ENCODE peak calls at places on chromosomes 1 and 21, in four cellular contexts. One of them, this sample, is unnamed.

GRCh38 chr1:184033711-184034167 is 3.8 kb downstream of the COLGALT2 start:
- DNase-seq in fibroblast of mammary gland: peak
- DNase-seq in RWPE2: no peak
- DNase-seq in heart left ventricle: no peak
- DNase-seq in this sample: no peak

GRCh38 chr1:17227358-17227915 is 21.5 kb upstream of the PADI3 start:
- DNase-seq in fibroblast of mammary gland: no peak
- DNase-seq in RWPE2: no peak
- DNase-seq in heart left ventricle: no peak
- DNase-seq in this sample: no peak

GRCh38 chr1:182875889-182876288 is 36.7 kb downstream of the DHX9 start:
- DNase-seq in fibroblast of mammary gland: no peak
- DNase-seq in RWPE2: no peak
- DNase-seq in heart left ventricle: no peak
- DNase-seq in this sample: no peak

GRCh38 chr21:42125571-42126544 is 54.7 kb downstream of the UMODL1 start:
- DNase-seq in fibroblast of mammary gland: peak
- DNase-seq in RWPE2: no peak
- DNase-seq in heart left ventricle: no peak
- DNase-seq in this sample: no peak

GRCh38 chr1:93577536-93578432 is 103.9 kb downstream of the BCAR3 start:
- DNase-seq in fibroblast of mammary gland: no peak
- DNase-seq in RWPE2: no peak
- DNase-seq in heart left ventricle: no peak
- DNase-seq in this sample: no peak

GRCh38 chr1:114248162-114248561 is 94.5 kb upstream of the SYT6 start:
- DNase-seq in fibroblast of mammary gland: no peak
- DNase-seq in RWPE2: no peak
- DNase-seq in heart left ventricle: no peak
- DNase-seq in this sample: no peak

GRCh38 chr1:238960071-238960470 is 426.3 kb upstream of the CHRM3 start:
- DNase-seq in fibroblast of mammary gland: peak
- DNase-seq in RWPE2: peak
- DNase-seq in heart left ventricle: no peak
- DNase-seq in this sample: no peak

GRCh38 chr21:46608672-46609111 is 3.8 kb upstream of the S100B start:
- DNase-seq in fibroblast of mammary gland: no peak
- DNase-seq in RWPE2: no peak
- DNase-seq in heart left ventricle: no peak
- DNase-seq in this sample: no peak

GRCh38 chr1:109181807-109182163 is 31.9 kb upstream of the SARS1 start:
- DNase-seq in fibroblast of mammary gland: no peak
- DNase-seq in RWPE2: no peak
- DNase-seq in heart left ventricle: no peak
- DNase-seq in this sample: no peak

GRCh38 chr1:240084749-240085148 is 6.9 kb upstream of the FMN2 start:
- DNase-seq in fibroblast of mammary gland: no peak
- DNase-seq in RWPE2: no peak
- DNase-seq in heart left ventricle: no peak
- DNase-seq in this sample: no peak

GRCh38 chr1:239353536-239353935 is 32.8 kb upstream of the CHRM3 start:
- DNase-seq in fibroblast of mammary gland: no peak
- DNase-seq in RWPE2: no peak
- DNase-seq in heart left ventricle: no peak
- DNase-seq in this sample: no peak

GRCh38 chr21:44503901-44504399 is 36.0 kb downstream of the KRTAP10-1 start:
- DNase-seq in fibroblast of mammary gland: no peak
- DNase-seq in RWPE2: no peak
- DNase-seq in heart left ventricle: no peak
- DNase-seq in this sample: no peak

GRCh38 chr1:230495021-230495550 is 69.0 kb upstream of the PGBD5 start:
- DNase-seq in fibroblast of mammary gland: no peak
- DNase-seq in RWPE2: no peak
- DNase-seq in heart left ventricle: no peak
- DNase-seq in this sample: no peak

GRCh38 chr1:112465122-112465521 is 43.6 kb upstream of the WNT2B start:
- DNase-seq in fibroblast of mammary gland: peak
- DNase-seq in RWPE2: no peak
- DNase-seq in heart left ventricle: no peak
- DNase-seq in this sample: no peak

GRCh38 chr1:186487163-186487562 is 26.2 kb upstream of the PDC start:
- DNase-seq in fibroblast of mammary gland: no peak
- DNase-seq in RWPE2: no peak
- DNase-seq in heart left ventricle: no peak
- DNase-seq in this sample: no peak

GRCh38 chr1:113654883-113655282 is 104.4 kb downstream of the PHTF1 start:
- DNase-seq in fibroblast of mammary gland: no peak
- DNase-seq in RWPE2: no peak
- DNase-seq in heart left ventricle: no peak
- DNase-seq in this sample: no peak

GRCh38 chr1:8848663-8849386 is 29.7 kb downstream of the ENO1 start:
- DNase-seq in fibroblast of mammary gland: peak
- DNase-seq in RWPE2: peak
- DNase-seq in heart left ventricle: peak
- DNase-seq in this sample: peak

GRCh38 chr1:97334454-97334853 is 586.4 kb downstream of the DPYD start:
- DNase-seq in fibroblast of mammary gland: peak
- DNase-seq in RWPE2: no peak
- DNase-seq in heart left ventricle: no peak
- DNase-seq in this sample: no peak

GRCh38 chr1:97332716-97333115 is 588.1 kb downstream of the DPYD start:
- DNase-seq in fibroblast of mammary gland: peak
- DNase-seq in RWPE2: no peak
- DNase-seq in heart left ventricle: no peak
- DNase-seq in this sample: no peak

DNA sequence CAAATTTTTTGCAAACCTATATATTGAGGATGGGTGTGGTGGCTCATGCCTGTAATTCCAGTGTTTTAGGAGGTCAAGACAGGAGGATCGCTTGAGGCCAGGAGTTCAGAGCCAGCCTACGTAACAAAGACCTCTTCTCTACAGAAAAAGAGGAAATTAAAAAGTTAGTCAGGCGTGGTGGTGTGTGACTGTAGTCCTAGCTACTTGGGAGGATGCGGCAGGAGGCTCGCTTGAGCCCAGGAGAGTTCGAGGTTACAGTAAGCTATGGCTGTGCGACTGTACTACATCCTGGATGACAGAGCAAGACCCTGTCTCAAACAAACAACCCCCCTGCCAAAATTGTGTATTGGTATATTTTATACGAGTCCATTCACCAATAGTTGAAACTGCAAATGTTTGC is 589.7 kb downstream of the DPYD start:
- DNase-seq in fibroblast of mammary gland: no peak
- DNase-seq in RWPE2: no peak
- DNase-seq in heart left ventricle: no peak
- DNase-seq in this sample: no peak
- TF ChIP-seq CTCF in fibroblast of mammary gland: no peak
- TF ChIP-seq CTCF in RWPE2: no peak
- TF ChIP-seq CTCF in heart left ventricle: no peak
- TF ChIP-seq CTCF in this sample: no peak

DNA sequence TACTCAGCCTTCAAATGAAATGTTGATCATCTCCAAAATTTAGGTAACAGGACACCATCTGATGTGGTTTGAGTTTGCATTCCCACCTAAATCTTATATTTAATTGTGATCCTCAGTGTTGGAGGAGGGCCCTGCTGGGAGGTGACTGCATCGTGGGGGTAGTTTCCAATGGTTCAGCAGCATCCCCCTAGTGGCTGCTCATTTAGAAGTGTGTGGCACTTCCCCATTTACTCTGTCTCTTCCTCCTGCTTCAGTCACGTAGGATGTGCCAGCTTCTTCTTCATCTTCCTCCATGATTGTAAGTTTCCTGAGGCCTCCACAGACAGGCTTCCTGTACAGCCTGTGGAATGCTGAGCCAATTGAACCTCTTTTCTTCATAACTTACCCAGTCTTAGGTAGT is 731.2 kb downstream of the USP25 start:
- DNase-seq in fibroblast of mammary gland: no peak
- DNase-seq in RWPE2: no peak
- DNase-seq in heart left ventricle: no peak
- DNase-seq in this sample: no peak
- TF ChIP-seq CTCF in fibroblast of mammary gland: no peak
- TF ChIP-seq CTCF in RWPE2: no peak
- TF ChIP-seq CTCF in heart left ventricle: no peak
- TF ChIP-seq CTCF in this sample: peak

GRCh38 chr1:7346600-7347570 is 424.2 kb upstream of the VAMP3 start:
- DNase-seq in fibroblast of mammary gland: no peak
- DNase-seq in RWPE2: no peak
- DNase-seq in heart left ventricle: no peak
- DNase-seq in this sample: no peak

GRCh38 chr1:7345516-7345915 is 425.6 kb upstream of the VAMP3 start:
- DNase-seq in fibroblast of mammary gland: no peak
- DNase-seq in RWPE2: no peak
- DNase-seq in heart left ventricle: no peak
- DNase-seq in this sample: no peak

GRCh38 chr1:7348073-7348472 is 423.0 kb upstream of the VAMP3 start:
- DNase-seq in fibroblast of mammary gland: no peak
- DNase-seq in RWPE2: no peak
- DNase-seq in heart left ventricle: no peak
- DNase-seq in this sample: no peak

GRCh38 chr1:7343917-7344316 is 427.2 kb upstream of the VAMP3 start:
- DNase-seq in fibroblast of mammary gland: no peak
- DNase-seq in RWPE2: no peak
- DNase-seq in heart left ventricle: no peak
- DNase-seq in this sample: no peak

DNA sequence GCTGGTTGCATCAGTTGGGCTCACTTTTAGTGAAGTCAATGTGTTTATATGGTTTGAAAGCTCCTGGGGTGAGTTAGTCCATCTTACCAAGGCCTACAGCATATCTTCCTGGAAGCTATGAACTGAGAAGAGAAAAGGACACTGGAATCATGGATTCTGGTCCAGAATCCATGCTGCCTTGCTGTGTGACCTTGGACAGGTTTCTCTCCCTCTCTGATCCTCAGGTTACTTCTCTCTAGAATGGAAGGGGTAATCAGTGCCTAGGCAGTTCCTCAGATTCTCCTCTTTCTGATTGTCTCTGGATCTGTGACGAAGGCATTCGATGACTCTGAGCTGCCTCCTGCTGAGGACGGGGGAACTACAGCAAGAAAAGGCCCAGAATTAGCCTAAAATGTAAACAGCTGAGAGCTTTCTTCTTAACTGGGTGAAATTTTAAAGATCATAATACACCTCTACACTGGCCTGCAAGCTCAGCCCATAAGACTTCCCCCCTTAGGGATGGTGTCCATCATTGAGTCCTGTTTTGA is 425.0 kb upstream of the VAMP3 start:
- DNase-seq in fibroblast of mammary gland: no peak
- DNase-seq in RWPE2: no peak
- DNase-seq in heart left ventricle: no peak
- DNase-seq in this sample: no peak
- TF ChIP-seq CTCF in fibroblast of mammary gland: peak
- TF ChIP-seq CTCF in RWPE2: no peak
- TF ChIP-seq CTCF in heart left ventricle: no peak
- TF ChIP-seq CTCF in this sample: peak

GRCh38 chr1:245156041-245156735 is 1.4 kb downstream of the KIF26B start:
- DNase-seq in fibroblast of mammary gland: peak
- DNase-seq in RWPE2: peak
- DNase-seq in heart left ventricle: peak
- DNase-seq in this sample: peak

GRCh38 chr1:245156736-245157505 is 2.1 kb downstream of the KIF26B start:
- DNase-seq in fibroblast of mammary gland: peak
- DNase-seq in RWPE2: no peak
- DNase-seq in heart left ventricle: no peak
- DNase-seq in this sample: peak

GRCh38 chr1:245154429-245155185 is at the start of gene KIF26B:
- DNase-seq in fibroblast of mammary gland: peak
- DNase-seq in RWPE2: no peak
- DNase-seq in heart left ventricle: peak
- DNase-seq in this sample: peak

GRCh38 chr1:245153645-245154428 is 948 bp upstream of the KIF26B start:
- DNase-seq in fibroblast of mammary gland: no peak
- DNase-seq in RWPE2: no peak
- DNase-seq in heart left ventricle: no peak
- DNase-seq in this sample: peak

GRCh38 chr1:245155186-245156040 is 628 bp downstream of the KIF26B start:
- DNase-seq in fibroblast of mammary gland: no peak
- DNase-seq in RWPE2: no peak
- DNase-seq in heart left ventricle: no peak
- DNase-seq in this sample: peak
- TF ChIP-seq CTCF in fibroblast of mammary gland: peak
- TF ChIP-seq CTCF in RWPE2: no peak
- TF ChIP-seq CTCF in heart left ventricle: no peak
- TF ChIP-seq CTCF in this sample: peak

DNA sequence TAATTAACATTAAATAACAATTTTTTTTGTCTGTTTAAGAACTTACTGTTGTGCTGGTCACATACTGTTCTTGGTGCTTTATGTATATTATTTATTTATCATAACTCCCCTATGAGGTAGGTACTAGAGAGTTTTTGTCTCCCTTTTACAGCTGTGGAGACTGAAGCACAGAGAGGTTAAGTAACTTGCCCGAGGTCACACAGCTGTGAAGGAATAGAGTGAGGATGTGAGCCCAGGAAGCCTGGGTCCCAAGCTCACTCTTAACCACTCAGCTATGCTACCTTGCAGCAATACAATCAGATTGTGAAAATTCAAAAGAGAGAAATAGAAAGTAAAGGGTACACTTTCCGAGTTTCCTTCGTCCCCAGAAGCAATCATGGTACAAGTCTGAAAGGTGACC is 35.6 kb upstream of the FHAD1 start:
- DNase-seq in fibroblast of mammary gland: no peak
- DNase-seq in RWPE2: no peak
- DNase-seq in heart left ventricle: no peak
- DNase-seq in this sample: no peak
- TF ChIP-seq CTCF in fibroblast of mammary gland: no peak
- TF ChIP-seq CTCF in RWPE2: no peak
- TF ChIP-seq CTCF in heart left ventricle: no peak
- TF ChIP-seq CTCF in this sample: no peak

GRCh38 chr1:34696230-34696629 is 58.6 kb upstream of the GJB5 start:
- DNase-seq in fibroblast of mammary gland: peak
- DNase-seq in RWPE2: no peak
- DNase-seq in heart left ventricle: no peak
- DNase-seq in this sample: no peak
- TF ChIP-seq CTCF in fibroblast of mammary gland: no peak
- TF ChIP-seq CTCF in RWPE2: no peak
- TF ChIP-seq CTCF in heart left ventricle: no peak
- TF ChIP-seq CTCF in this sample: no peak

This sample was measured in chondrocyte.